ENCODE peak calls at places on chromosomes 13 and 19, in five cellular contexts. B, N, P, Q and Z are unnamed samples.

GRCh38 chr19:32831611-32832010 is 38.0 kb downstream of the SLC7A9 start:
- DNase-seq in Q (no peak), B (no peak), P (no peak), N (no peak), Z (no peak)

GRCh38 chr19:4154571-4155312 is 1.3 kb downstream of the CREB3L3 start:
- DNase-seq in B (no peak), N (no peak), Q (no peak), P (no peak), Z (no peak)

GRCh38 chr19:49809155-49809986 is 3.7 kb downstream of the FUZ start:
- DNase-seq in N (peak), B (no peak), P (peak), Q (no peak), Z (no peak)

GRCh38 chr13:52750713-52751112 is 11.1 kb upstream of the CNMD start:
- DNase-seq in N (no peak), Q (no peak), P (no peak), B (no peak), Z (no peak)

GRCh38 chr13:37716796-37717195 is 118.2 kb upstream of the POSTN start:
- DNase-seq in B (no peak), Q (no peak), P (no peak), N (no peak), Z (no peak)

GRCh38 chr13:25118371-25118770 is 22.4 kb downstream of the PABPC3 start:
- DNase-seq in B (no peak), N (no peak), P (no peak), Q (no peak), Z (no peak)

GRCh38 chr19:4984448-4984990 is 15.6 kb downstream of the KDM4B start:
- DNase-seq in B (no peak), N (no peak), Q (no peak), P (no peak), Z (no peak)

GRCh38 chr19:30733826-30734550 is 361.8 kb downstream of the ZNF536 start:
- DNase-seq in P (no peak), B (no peak), N (no peak), Q (no peak), Z (no peak)

GRCh38 chr19:30681162-30681996 is 309.2 kb downstream of the ZNF536 start:
- DNase-seq in Q (no peak), P (no peak), N (no peak), B (no peak), Z (no peak)

GRCh38 chr19:28468701-28469459 is 744.1 kb downstream of the UQCRFS1 start:
- DNase-seq in P (peak), Q (no peak), N (peak), B (peak), Z (no peak)

GRCh38 chr19:14053500-14053899 is 8.4 kb downstream of the PALM3 start:
- DNase-seq in Q (no peak), B (no peak), P (no peak), N (no peak), Z (no peak)

GRCh38 chr19:34171539-34171876 is 796 bp upstream of the LSM14A start:
- DNase-seq in N (no peak), B (no peak), Q (no peak), P (no peak), Z (no peak)

GRCh38 chr19:2327773-2328400 is 499 bp downstream of the LSM7 start:
- DNase-seq in Q (peak), N (peak), B (peak), P (no peak), Z (no peak)

GRCh38 chr13:112783946-112784500 is 94.2 kb downstream of the ATP11A start:
- DNase-seq in Q (no peak), N (no peak), B (no peak), P (peak), Z (no peak)

GRCh38 chr13:99366075-99366987 is 59.1 kb upstream of the GPR183 start:
- DNase-seq in P (no peak), Q (no peak), N (no peak), B (no peak), Z (no peak)

GRCh38 chr13:29516880-29517279 is 78.6 kb downstream of the SLC7A1 start:
- DNase-seq in P (no peak), B (no peak), Q (no peak), N (no peak), Z (no peak)

GRCh38 chr19:58519087-58519354 is 589 bp downstream of the ZBTB45 start:
- DNase-seq in Q (no peak), B (no peak), P (peak), N (peak), Z (peak)

GRCh38 chr19:34298891-34299510 is 44.6 kb downstream of the GARRE1 start:
- DNase-seq in Q (no peak), P (no peak), N (peak), B (no peak), Z (peak)

GRCh38 chr13:26062853-26063444 is 11.1 kb upstream of the SHISA2 start:
- DNase-seq in Q (no peak), B (no peak), N (peak), P (no peak), Z (no peak)

GRCh38 chr13:47188802-47189201 is 291.9 kb upstream of the HTR2A start:
- DNase-seq in B (no peak), N (no peak), Q (no peak), P (no peak), Z (no peak)

GRCh38 chr19:22422220-22422619 is at the start of gene ZNF98:
- DNase-seq in N (peak), Q (no peak), B (no peak), P (no peak), Z (no peak)

GRCh38 chr13:86838411-86839120 is 832.6 kb upstream of the SLITRK5 start:
- DNase-seq in N (no peak), P (no peak), B (no peak), Q (no peak), Z (no peak)

GRCh38 chr19:1859319-1859718 is 4.1 kb downstream of the KLF16 start:
- DNase-seq in Q (no peak), P (no peak), N (no peak), B (no peak), Z (no peak)

GRCh38 chr13:40781717-40782116 is 7.7 kb upstream of the SLC25A15 start:
- DNase-seq in P (no peak), Q (no peak), N (no peak), B (no peak), Z (peak)

GRCh38 chr19:11047856-11048255 is 41.4 kb upstream of the LDLR start:
- DNase-seq in P (no peak), Q (no peak), N (no peak), B (no peak), Z (no peak)

GRCh38 chr19:7699422-7700127 is 2.4 kb downstream of the FCER2 start:
- DNase-seq in B (peak), N (no peak), Q (no peak), P (no peak), Z (no peak)

GRCh38 chr13:111114362-111115050 is 604 bp upstream of the ARHGEF7 start:
- DNase-seq in Q (peak), P (no peak), N (peak), B (peak), Z (no peak)

GRCh38 chr13:32246468-32246867 is 68.7 kb downstream of the ZAR1L start:
- DNase-seq in B (peak), Q (no peak), N (peak), P (peak), Z (peak)

GRCh38 chr13:36680918-36681317 is 7.1 kb downstream of the SERTM1 start:
- DNase-seq in B (no peak), P (no peak), Q (no peak), N (no peak), Z (no peak)

GRCh38 chr13:36673838-36674326 is at the start of gene SERTM1:
- DNase-seq in N (no peak), B (peak), P (peak), Q (no peak), Z (no peak)

GRCh38 chr13:36674337-36675212 is 755 bp downstream of the SERTM1 start:
- DNase-seq in P (no peak), B (no peak), Q (no peak), N (no peak), Z (no peak)

GRCh38 chr13:36673352-36673751 is 468 bp upstream of the SERTM1 start:
- DNase-seq in N (no peak), B (no peak), Q (no peak), P (no peak), Z (no peak)

GRCh38 chr13:36675213-36675536 is 1.4 kb downstream of the SERTM1 start:
- DNase-seq in N (no peak), Q (no peak), P (no peak), B (no peak), Z (no peak)
- H3K4me3 ChIP-seq in N (no peak), Q (no peak), P (peak), B (no peak), Z (no peak)

GRCh38 chr19:47511128-47511517 is 3.7 kb downstream of the NAPA start:
- DNase-seq in P (no peak), B (no peak), Q (no peak), N (no peak), Z (no peak)
- H3K4me3 ChIP-seq in P (peak), B (no peak), Q (no peak), N (peak), Z (no peak)

DNA sequence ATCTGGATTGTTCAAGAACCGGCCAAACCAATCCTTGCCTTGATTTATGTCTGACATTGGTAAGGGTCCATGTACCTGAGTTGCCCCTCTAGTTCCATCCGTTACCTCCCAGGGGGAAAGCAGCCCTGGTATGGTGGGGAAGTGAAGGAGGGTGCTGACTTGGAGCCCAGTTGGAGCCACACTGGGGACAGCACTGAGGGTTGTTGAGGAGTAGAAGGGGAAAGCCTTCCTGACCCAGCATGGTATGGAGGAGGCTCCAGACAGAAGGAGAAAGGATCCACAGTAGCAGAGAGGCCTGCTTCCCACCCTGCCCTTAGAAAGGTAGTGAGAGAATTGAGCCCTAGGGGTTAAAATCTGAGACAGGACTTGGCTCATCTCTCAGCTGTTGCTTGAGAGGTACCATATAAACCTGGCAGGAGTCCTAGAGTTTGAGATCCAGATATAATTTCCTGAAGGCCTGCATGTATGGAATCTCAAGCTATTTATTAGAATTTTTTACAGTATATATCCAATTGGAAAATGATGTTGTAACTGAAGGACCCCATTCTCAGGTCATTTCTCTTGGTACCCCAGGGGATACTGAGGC is 16.7 kb upstream of the FCGBP start:
- DNase-seq in P (no peak), B (no peak), N (no peak), Q (no peak), Z (no peak)
- H3K4me3 ChIP-seq in P (no peak), B (no peak), N (no peak), Q (no peak), Z (no peak)

GRCh38 chr19:35318679-35319448 is 10.1 kb upstream of the CD22 start:
- DNase-seq in N (peak), B (no peak), Q (peak), P (peak), Z (no peak)

GRCh38 chr19:35317464-35318043 is 11.4 kb upstream of the CD22 start:
- DNase-seq in Q (no peak), N (no peak), B (no peak), P (no peak), Z (no peak)

GRCh38 chr19:35322014-35322413 is 7.0 kb upstream of the CD22 start:
- DNase-seq in P (no peak), N (no peak), B (no peak), Q (no peak), Z (no peak)

GRCh38 chr19:35316560-35316959 is 12.4 kb upstream of the CD22 start:
- DNase-seq in N (no peak), B (no peak), Q (no peak), P (no peak), Z (peak)

GRCh38 chr19:35320285-35320706 is 8.7 kb upstream of the CD22 start:
- DNase-seq in Q (no peak), B (no peak), N (no peak), P (no peak), Z (no peak)
- H3K4me3 ChIP-seq in Q (no peak), B (no peak), N (no peak), P (no peak), Z (no peak)

DNA sequence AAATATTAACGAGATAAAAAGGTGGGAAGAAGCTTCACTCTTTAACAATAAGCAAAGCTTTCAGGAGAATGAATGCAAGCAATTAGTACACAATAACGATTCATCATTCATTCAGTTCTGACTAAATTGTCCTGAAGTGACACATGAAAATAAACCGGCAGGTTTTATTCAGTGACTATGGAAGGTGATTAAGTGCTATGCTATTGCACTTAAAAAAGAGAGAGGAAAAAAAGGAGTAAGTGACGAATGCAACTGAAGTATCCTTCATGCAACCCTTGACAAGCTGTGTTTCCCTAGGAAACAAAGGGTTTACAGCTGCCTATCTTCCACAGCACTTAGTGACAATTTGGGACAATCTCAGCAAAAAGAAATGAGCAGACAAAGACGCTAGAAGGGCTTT is 1.4 kb downstream of the LIG4 start:
- DNase-seq in N (no peak), Q (no peak), B (no peak), P (no peak), Z (no peak)
- H3K4me3 ChIP-seq in N (no peak), Q (peak), B (peak), P (peak), Z (no peak)

DNA sequence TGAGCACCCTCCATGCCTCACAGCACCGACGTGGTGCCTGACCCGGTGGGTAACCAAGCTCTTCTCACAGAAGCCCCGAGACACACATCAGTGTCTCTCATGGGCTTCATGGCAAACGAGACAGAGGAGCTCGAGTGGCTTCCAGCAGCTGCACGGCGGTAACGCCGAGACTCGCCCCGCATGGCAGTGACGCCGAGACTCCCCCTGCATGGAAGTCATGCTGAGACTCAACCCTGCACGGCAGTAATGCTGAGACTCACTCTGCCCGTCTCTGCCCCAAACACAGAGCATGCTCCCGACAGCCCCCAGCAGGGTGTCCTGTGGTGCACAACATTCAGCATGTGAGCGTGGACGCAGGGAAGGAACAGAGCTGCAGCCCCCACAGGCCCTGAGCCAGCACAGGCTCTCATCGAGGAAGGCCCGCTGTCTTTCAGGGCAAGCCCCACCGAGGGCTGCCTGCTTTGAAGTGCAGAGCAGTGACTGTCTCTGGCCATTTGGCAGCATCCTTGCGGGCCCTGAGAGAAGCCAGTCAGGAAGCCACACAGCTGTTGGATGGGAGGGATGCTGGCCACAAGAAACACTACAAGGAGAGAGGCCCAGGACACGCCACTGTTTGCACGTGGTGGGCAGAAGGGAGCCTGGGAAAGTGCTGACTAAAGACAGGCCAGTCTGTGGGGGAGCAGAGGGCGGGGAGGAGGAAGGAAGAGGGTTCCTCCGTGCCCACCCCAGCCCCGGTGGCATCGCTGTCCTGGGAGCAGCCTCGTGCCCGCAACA is 9.5 kb downstream of the GAS6 start:
- DNase-seq in N (no peak), B (no peak), Q (no peak), P (peak), Z (peak)
- H3K4me3 ChIP-seq in N (no peak), B (no peak), Q (peak), P (no peak), Z (no peak)